ENCODE peak calls at places on chromosomes 2 and 18, in five cellular contexts. L, G, Z, C and S are unnamed samples.

GRCh38 chr18:527136-527535 is 26.6 kb upstream of the COLEC12 start:
- DNase-seq in Z (no peak), L (no peak), G (no peak), C (no peak), S (no peak)

GRCh38 chr2:174753038-174753633 is 11.1 kb downstream of the CHRNA1 start:
- DNase-seq in G (no peak), L (no peak), Z (no peak), C (no peak), S (peak; percentile 48)

GRCh38 chr2:96138146-96139145 is at the start of gene ASTL:
- DNase-seq in L (peak; percentile 86), C (no peak), G (peak; percentile 73), Z (peak; percentile 31), S (no peak)

GRCh38 chr2:61670591-61671503 is 132.7 kb upstream of the XPO1 start:
- DNase-seq in L (no peak), Z (peak; percentile 42), C (peak; percentile 36), G (peak; percentile 45), S (no peak)

GRCh38 chr2:174332607-174333001 is 2.1 kb upstream of the SP9 start:
- DNase-seq in L (no peak), C (no peak), Z (no peak), G (no peak), S (no peak)

GRCh38 chr2:62217980-62218379 is 22.1 kb downstream of the B3GNT2 start:
- DNase-seq in Z (no peak), G (no peak), C (no peak), L (no peak), S (no peak)

GRCh38 chr2:144369416-144369815 is 150.5 kb downstream of the ZEB2 start:
- DNase-seq in Z (no peak), G (no peak), C (no peak), L (no peak), S (no peak)

GRCh38 chr18:76764296-76764901 is 58.0 kb upstream of the ZNF236 start:
- DNase-seq in G (no peak), L (no peak), Z (no peak), C (no peak), S (no peak)

GRCh38 chr2:201837391-201837790 is 31.1 kb downstream of the CDK15 start:
- DNase-seq in Z (no peak), C (no peak), L (no peak), G (no peak), S (no peak)

GRCh38 chr2:156580501-156580900 is 144.3 kb downstream of the GPD2 start:
- DNase-seq in L (no peak), C (no peak), Z (no peak), G (no peak), S (no peak)

GRCh38 chr2:237760506-237761502 is 37.8 kb upstream of the RBM44 start:
- DNase-seq in G (no peak), L (no peak), Z (no peak), C (no peak), S (no peak)

GRCh38 chr2:144233226-144234114 is 286.4 kb downstream of the ZEB2 start:
- DNase-seq in L (no peak), G (no peak), C (no peak), Z (no peak), S (no peak)

GRCh38 chr2:181770145-181770544 is 89.8 kb upstream of the NEUROD1 start:
- DNase-seq in L (no peak), G (no peak), Z (no peak), C (no peak), S (no peak)

GRCh38 chr18:73707035-73707434 is 440.6 kb downstream of the FBXO15 start:
- DNase-seq in Z (no peak), C (no peak), G (no peak), L (no peak), S (no peak)

GRCh38 chr2:216002274-216002673 is 11.1 kb downstream of the MREG start:
- DNase-seq in G (no peak), Z (no peak), L (no peak), C (no peak), S (no peak)

GRCh38 chr2:60000681-60001080 is 552.8 kb downstream of the BCL11A start:
- DNase-seq in C (no peak), L (no peak), G (no peak), Z (no peak), S (no peak)

GRCh38 chr2:44191739-44192138 is 23.1 kb downstream of the PPM1B start:
- DNase-seq in L (no peak), G (no peak), Z (no peak), C (no peak), S (no peak)

GRCh38 chr2:125167820-125168219 is 1142.7 kb downstream of the CNTNAP5 start:
- DNase-seq in Z (no peak), L (no peak), G (no peak), C (no peak), S (no peak)

GRCh38 chr2:44244135-44244871 is 31.0 kb upstream of the SLC3A1 start:
- DNase-seq in G (peak; percentile 86), L (no peak), C (peak; percentile 62), Z (peak; percentile 71), S (no peak)

GRCh38 chr18:27249933-27250332 is 64.8 kb upstream of the CHST9 start:
- DNase-seq in C (no peak), Z (no peak), G (no peak), L (no peak), S (no peak)

GRCh38 chr2:44772131-44772530 is 169.4 kb upstream of the SIX3 start:
- DNase-seq in Z (no peak), L (no peak), G (no peak), C (no peak), S (no peak)

GRCh38 chr2:148135705-148136104 is 114.8 kb downstream of the MBD5 start:
- DNase-seq in C (no peak), G (no peak), L (no peak), Z (no peak), S (no peak)

GRCh38 chr2:85549826-85550225 is 10.9 kb downstream of the MAT2A start:
- DNase-seq in C (no peak), L (no peak), G (no peak), Z (no peak), S (no peak)

GRCh38 chr18:58858591-58859468 is 5.8 kb upstream of the ZNF532 start:
- DNase-seq in L (no peak), G (no peak), C (peak; percentile 44), Z (no peak), S (peak; percentile 79)

GRCh38 chr18:63366270-63366990 is 576 bp downstream of the KDSR start:
- DNase-seq in C (peak; percentile 23), Z (peak; percentile 68), G (peak; percentile 83), L (peak; percentile 84), S (peak; percentile 82)

GRCh38 chr2:25528173-25528572 is 145.2 kb downstream of the DTNB start:
- DNase-seq in Z (no peak), C (no peak), G (no peak), L (no peak), S (no peak)

GRCh38 chr18:24731981-24732380 is 271.5 kb downstream of the HRH4 start:
- DNase-seq in C (no peak), G (no peak), Z (no peak), L (no peak), S (no peak)

GRCh38 chr18:11512096-11513030 is 97.0 kb upstream of the SLC35G4 start:
- DNase-seq in C (no peak), Z (peak; percentile 11), G (no peak), L (no peak), S (no peak)

GRCh38 chr2:55361465-55362189 is 58.0 kb downstream of the CCDC88A start:
- DNase-seq in G (no peak), C (no peak), L (no peak), Z (no peak), S (no peak)
- H3K4me3 ChIP-seq in G (no peak overlapping the region), C (no peak overlapping the region), L (no peak overlapping the region), Z (no peak overlapping the region), S (peak overlapping the region; percentile 43)

GRCh38 chr2:106010818-106011355 is 183.2 kb downstream of the UXS1 start:
- DNase-seq in Z (no peak), G (no peak), L (no peak), C (no peak), S (no peak)

GRCh38 chr2:106012591-106013347 is 181.3 kb downstream of the UXS1 start:
- DNase-seq in C (no peak), L (no peak), G (no peak), Z (no peak), S (no peak)

GRCh38 chr2:106011380-106011779 is 182.7 kb downstream of the UXS1 start:
- DNase-seq in Z (no peak), L (no peak), G (no peak), C (peak; percentile 38), S (no peak)

GRCh38 chr2:106011993-106012392 is 182.1 kb downstream of the UXS1 start:
- DNase-seq in L (no peak), Z (no peak), C (no peak), G (no peak), S (no peak)

DNA sequence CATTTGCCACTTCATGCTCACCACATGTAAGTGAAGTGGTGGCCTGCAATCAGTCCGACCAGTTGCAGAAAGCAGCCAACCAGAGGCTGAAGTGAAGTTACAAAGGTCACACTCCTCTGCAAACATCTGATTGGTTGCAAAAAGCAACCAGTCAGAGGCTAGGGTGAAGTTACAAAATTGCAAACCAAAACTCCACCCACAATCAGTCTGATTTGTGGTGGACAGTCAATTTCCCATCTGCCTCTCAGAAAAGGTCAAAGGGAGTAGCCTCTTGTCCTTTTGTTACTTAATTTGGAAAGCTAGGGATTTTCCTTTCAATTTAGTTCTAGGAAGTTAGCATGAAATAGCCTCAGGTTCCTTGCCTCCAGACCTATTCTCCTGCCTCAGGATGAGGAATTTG is 185.0 kb downstream of the UXS1 start:
- DNase-seq in C (no peak), L (no peak), Z (no peak), G (no peak), S (no peak)
- H3K9me3 ChIP-seq in C (peaks cover 47% of the 10 kb centered on the region), L (no peaks in the 10 kb centered on the region), Z (peaks cover 8% of the 10 kb centered on the region), G (peaks cover 7% of the 10 kb centered on the region), S (no peaks in the 10 kb centered on the region)

DNA sequence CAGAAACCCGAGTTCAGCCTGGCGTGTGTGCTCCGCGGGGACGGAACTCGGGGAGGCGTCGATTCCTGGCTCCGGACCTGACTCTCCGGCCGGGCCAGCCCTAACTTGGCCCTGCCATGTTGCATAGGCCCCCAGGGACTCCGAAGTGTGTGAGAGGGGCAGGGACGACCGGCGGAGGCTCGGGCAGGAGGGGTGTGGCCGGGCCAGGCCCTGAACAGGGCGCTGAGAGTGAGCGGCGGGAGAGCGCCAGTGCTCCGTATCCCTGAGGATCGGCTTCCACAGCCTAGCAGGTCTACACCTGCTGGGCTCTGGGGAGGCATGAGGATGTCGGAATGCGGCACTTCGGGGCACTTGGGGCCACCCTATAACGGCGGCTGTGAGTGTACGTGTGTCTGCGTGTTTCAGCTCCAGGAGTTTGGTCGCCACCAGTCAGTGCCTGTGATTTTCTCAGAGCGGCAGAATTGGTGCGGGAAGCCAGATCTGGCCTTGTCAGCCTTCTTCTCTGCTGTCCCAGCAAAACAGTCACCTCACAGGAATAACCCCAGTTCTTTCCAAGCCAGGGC is 846 bp downstream of the KCNK3 start:
- DNase-seq in L (peak; percentile 86), C (no peak), Z (no peak), G (peak; percentile 15), S (no peak)
- H3K4me3 ChIP-seq in L (peak overlapping the region; percentile 55), C (peak overlapping the region; percentile 14), Z (peak overlapping the region; percentile 36), G (peak overlapping the region; percentile 49), S (peak overlapping the region; percentile 66)

GRCh38 chr18:35247412-35248249 is 6.8 kb downstream of the ZNF397 start:
- DNase-seq in C (no peak), G (no peak), Z (no peak), L (no peak), S (no peak)

GRCh38 chr18:35245719-35246317 is 5.0 kb downstream of the ZNF397 start:
- DNase-seq in G (no peak), L (no peak), Z (no peak), C (no peak), S (no peak)

GRCh38 chr18:35242426-35242825 is 1.6 kb downstream of the ZNF397 start:
- DNase-seq in Z (no peak), G (no peak), L (no peak), C (no peak), S (no peak)

GRCh38 chr18:35246831-35247230 is 6.0 kb downstream of the ZNF397 start:
- DNase-seq in L (no peak), C (no peak), G (no peak), Z (no peak), S (no peak)

GRCh38 chr18:35244671-35245070 is 3.8 kb downstream of the ZNF397 start:
- DNase-seq in C (no peak), L (no peak), Z (no peak), G (no peak), S (no peak)
- H3K9me3 ChIP-seq in C (peaks cover 37% of the 10 kb centered on the region), L (no peaks in the 10 kb centered on the region), Z (peaks cover 80% of the 10 kb centered on the region), G (no peaks in the 10 kb centered on the region), S (no peaks in the 10 kb centered on the region)